ENCODE peak calls at places on chromosomes 5 and 9, in nine cellular contexts. J is psoas muscle; M is IMR-90; Z is CD8-positive, alpha-beta T cell; B is A549; O is progenitor cell of endocrine pancreas; G is transverse colon; W is cardiac fibroblast; R is CD4-positive, alpha-beta T cell. N is an unnamed sample.

GRCh38 chr9:80285325-80285724 is 713.6 kb downstream of the TLE4 start:
- DNase-seq in J (no peak), M (peak), Z (no peak), B (no peak), O (no peak), G (no peak), W (peak), R (no peak), N (no peak)

GRCh38 chr5:59116231-59116900 is 533.5 kb downstream of the RAB3C start:
- DNase-seq in J (no peak), M (peak), Z (no peak), B (no peak), O (no peak), G (no peak), W (peak), R (no peak), N (no peak)

GRCh38 chr5:36683821-36684434 is 77.5 kb downstream of the SLC1A3 start:
- DNase-seq in J (no peak), M (peak), Z (no peak), B (no peak), O (no peak), G (no peak), W (peak), R (no peak), N (peak)

GRCh38 chr9:129486496-129487306 is 134.2 kb downstream of the C9orf50 start:
- DNase-seq in J (peak), M (peak), Z (no peak), B (no peak), O (no peak), G (no peak), W (peak), R (no peak), N (no peak)

GRCh38 chr5:132386644-132387286 is 17.3 kb downstream of the SLC22A5 start:
- DNase-seq in J (peak), M (peak), Z (peak), B (peak), O (peak), G (peak), W (peak), R (peak), N (peak)

GRCh38 chr5:78538240-78538850 is 110.2 kb downstream of the LHFPL2 start:
- DNase-seq in J (no peak), M (no peak), Z (no peak), B (no peak), O (no peak), G (no peak), W (no peak), R (no peak), N (no peak)

GRCh38 chr5:91341159-91341558 is 42.0 kb downstream of the ARRDC3 start:
- DNase-seq in J (no peak), M (no peak), Z (no peak), B (no peak), O (no peak), G (no peak), W (no peak), R (no peak), N (no peak)

GRCh38 chr9:83920469-83920941 is 727 bp downstream of the KIF27 start:
- DNase-seq in J (no peak), M (peak), Z (no peak), B (peak), O (no peak), G (peak), W (peak), R (no peak), N (no peak)

GRCh38 chr9:130915096-130915447 is 18.5 kb upstream of the QRFP start:
- DNase-seq in J (no peak), M (no peak), Z (no peak), B (no peak), O (no peak), G (no peak), W (no peak), R (no peak), N (no peak)

GRCh38 chr5:1731091-1731639 is 68.5 kb downstream of the MRPL36 start:
- DNase-seq in J (no peak), M (no peak), Z (no peak), B (no peak), O (no peak), G (no peak), W (no peak), R (no peak), N (peak)
- TF ChIP-seq CTCF in J (no peak), M (no peak), Z (no peak), B (no peak), O (no peak), G (no peak), W (no peak), R (no peak), N (no peak)

GRCh38 chr5:140242099-140242498 is 60.8 kb downstream of the PFDN1 start:
- DNase-seq in J (no peak), M (no peak), Z (no peak), B (no peak), O (no peak), G (no peak), W (no peak), R (no peak), N (no peak)
- TF ChIP-seq CTCF in J (peak), M (peak), Z (no peak), B (no peak), O (peak), G (no peak), W (peak), R (no peak), N (no peak)

DNA sequence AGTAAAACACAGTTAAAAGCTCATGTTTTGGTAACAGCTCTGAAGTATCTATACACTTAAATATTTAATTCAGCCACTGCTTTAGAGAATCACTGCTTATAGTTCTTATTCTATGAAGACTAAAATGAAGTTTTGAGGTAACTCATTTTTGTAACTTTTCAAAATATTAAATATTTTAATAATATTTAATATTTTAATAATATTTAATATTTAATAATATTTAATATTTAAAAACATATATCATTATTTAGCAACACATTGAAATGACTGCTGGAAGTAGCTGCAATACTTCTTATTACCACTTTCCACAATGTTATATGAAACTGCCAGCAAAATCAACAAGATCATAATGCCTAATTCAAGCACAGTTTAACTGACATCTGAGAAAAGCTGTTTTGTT is 18.7 kb upstream of the GCNT4 start:
- DNase-seq in J (no peak), M (no peak), Z (no peak), B (no peak), O (no peak), G (no peak), W (no peak), R (no peak), N (no peak)
- TF ChIP-seq CTCF in J (no peak), M (no peak), Z (no peak), B (no peak), O (no peak), G (no peak), W (no peak), R (no peak), N (no peak)

GRCh38 chr9:134157378-134157885 is 6.9 kb downstream of the RNU6ATAC start:
- DNase-seq in J (no peak), M (no peak), Z (no peak), B (no peak), O (no peak), G (no peak), W (no peak), R (no peak), N (no peak)

GRCh38 chr9:134156564-134157377 is 7.6 kb downstream of the RNU6ATAC start:
- DNase-seq in J (no peak), M (no peak), Z (no peak), B (no peak), O (no peak), G (no peak), W (no peak), R (no peak), N (no peak)

GRCh38 chr9:134159566-134160245 is 4.7 kb downstream of the RNU6ATAC start:
- DNase-seq in J (no peak), M (no peak), Z (no peak), B (no peak), O (no peak), G (no peak), W (no peak), R (no peak), N (no peak)

GRCh38 chr9:134158753-134159392 is 5.5 kb downstream of the RNU6ATAC start:
- DNase-seq in J (no peak), M (no peak), Z (no peak), B (no peak), O (no peak), G (no peak), W (no peak), R (no peak), N (no peak)

DNA sequence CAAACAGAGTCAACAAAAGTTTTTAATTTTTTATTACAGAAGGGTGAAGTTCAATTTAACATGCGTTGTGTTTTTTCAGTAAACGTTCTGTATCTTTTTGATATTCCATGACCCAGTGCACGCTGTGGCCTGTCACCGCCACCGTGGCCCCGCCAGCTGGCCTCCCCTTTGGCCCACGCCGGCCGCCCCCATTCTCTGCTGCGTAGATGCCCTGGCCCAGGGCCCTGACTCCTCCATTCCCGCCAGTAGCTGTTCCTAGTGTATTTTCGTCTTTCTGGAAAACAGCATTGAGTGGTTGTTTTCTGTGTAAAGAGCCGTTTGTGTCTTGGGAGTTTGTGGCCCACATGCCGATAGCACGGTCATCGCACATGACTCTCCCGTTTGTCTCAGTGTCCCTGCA is 6.1 kb downstream of the RNU6ATAC start:
- DNase-seq in J (no peak), M (no peak), Z (no peak), B (no peak), O (no peak), G (no peak), W (no peak), R (no peak), N (no peak)
- TF ChIP-seq CTCF in J (no peak), M (no peak), Z (no peak), B (no peak), O (no peak), G (no peak), W (no peak), R (no peak), N (no peak)

DNA sequence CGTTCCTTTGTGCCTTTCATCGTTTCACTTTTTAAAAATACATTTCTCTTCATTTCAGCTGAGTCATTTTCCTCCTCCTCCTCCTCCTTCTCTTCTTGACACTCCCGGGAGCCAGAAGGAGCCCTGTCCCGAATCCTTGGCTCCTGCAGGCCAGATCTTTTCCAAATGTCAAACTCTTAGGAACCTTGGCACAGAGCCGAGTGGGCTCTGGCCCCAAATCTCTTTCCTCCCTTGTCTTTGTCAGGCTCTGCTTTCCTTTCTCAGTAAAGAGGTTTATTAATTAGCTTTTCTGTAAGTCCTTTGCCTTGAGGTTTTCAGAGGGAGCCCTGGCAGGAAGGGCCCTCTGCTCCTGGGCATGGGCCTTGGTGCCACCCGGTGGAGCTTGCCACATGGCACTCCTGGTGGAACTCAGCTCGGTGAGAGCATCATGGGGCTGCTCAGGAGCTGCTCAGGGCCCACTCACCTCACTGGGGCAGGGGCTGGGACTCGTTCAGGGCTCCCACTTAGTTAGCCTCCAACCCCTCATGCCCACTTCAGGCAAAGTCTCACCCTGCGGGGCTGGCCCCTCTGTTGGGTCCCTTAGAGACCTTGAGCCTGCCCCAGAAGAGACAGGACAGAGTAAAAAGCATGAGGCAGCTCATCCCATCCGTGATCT is 17.2 kb downstream of the STC2 start:
- DNase-seq in J (peak), M (peak), Z (no peak), B (no peak), O (no peak), G (no peak), W (peak), R (no peak), N (no peak)
- TF ChIP-seq CTCF in J (no peak), M (no peak), Z (no peak), B (no peak), O (no peak), G (no peak), W (no peak), R (no peak), N (no peak)

GRCh38 chr5:166330061-166330460 is 1961.4 kb upstream of the WWC1 start:
- DNase-seq in J (no peak), M (no peak), Z (no peak), B (no peak), O (no peak), G (no peak), W (no peak), R (no peak), N (no peak)
- TF ChIP-seq CTCF in J (no peak), M (no peak), Z (no peak), B (no peak), O (no peak), G (no peak), W (no peak), R (no peak), N (no peak)

DNA sequence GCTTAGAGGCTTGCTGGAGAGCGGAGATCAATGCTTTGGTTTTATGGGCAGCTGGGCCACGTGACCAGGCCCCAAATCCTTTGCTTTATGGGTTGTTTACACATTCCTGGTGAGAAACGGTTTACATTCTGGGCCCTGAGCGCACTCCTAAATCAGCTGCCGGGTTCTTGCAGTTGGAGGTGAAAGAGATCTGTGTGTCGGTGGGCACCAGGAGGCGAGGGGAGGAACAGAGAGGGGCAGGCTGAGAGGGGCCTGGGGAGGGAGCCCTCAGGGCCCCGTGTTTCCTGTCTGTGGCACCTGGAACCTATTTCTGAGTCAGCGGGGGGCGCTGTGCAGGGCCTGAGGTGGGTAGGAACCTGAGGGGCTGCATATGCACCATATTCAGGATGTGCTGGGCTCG is 63.5 kb upstream of the HAND1 start:
- DNase-seq in J (no peak), M (no peak), Z (no peak), B (no peak), O (no peak), G (no peak), W (no peak), R (no peak), N (no peak)
- TF ChIP-seq CTCF in J (peak), M (no peak), Z (no peak), B (no peak), O (no peak), G (peak), W (no peak), R (no peak), N (no peak)

DNA sequence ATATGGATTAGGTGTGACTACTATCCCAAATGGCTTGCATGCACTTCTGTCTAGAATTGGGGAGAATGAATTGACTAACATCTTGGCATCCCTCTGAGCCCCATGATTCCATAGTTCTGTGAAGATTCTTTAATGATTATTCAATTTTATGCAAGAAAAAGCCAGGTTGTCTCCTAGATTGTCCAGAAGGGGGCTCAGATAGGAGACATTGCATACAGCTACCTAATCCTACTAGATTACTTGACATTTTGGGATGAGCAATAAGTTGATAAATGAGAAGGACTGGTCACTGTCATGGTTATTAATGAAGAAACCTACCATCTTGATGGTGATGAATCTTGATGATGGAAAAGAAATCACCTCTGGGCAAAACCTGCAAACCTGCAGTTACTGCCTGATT is 117.0 kb downstream of the CARTPT start:
- DNase-seq in J (no peak), M (peak), Z (no peak), B (peak), O (no peak), G (no peak), W (peak), R (no peak), N (no peak)
- TF ChIP-seq CTCF in J (no peak), M (peak), Z (no peak), B (peak), O (peak), G (no peak), W (peak), R (no peak), N (no peak)

GRCh38 chr5:125673359-125673950 is 749.8 kb upstream of the GRAMD2B start:
- DNase-seq in J (no peak), M (no peak), Z (no peak), B (no peak), O (no peak), G (no peak), W (no peak), R (no peak), N (no peak)
- TF ChIP-seq CTCF in J (no peak), M (no peak), Z (no peak), B (no peak), O (no peak), G (no peak), W (no peak), R (no peak), N (no peak)

DNA sequence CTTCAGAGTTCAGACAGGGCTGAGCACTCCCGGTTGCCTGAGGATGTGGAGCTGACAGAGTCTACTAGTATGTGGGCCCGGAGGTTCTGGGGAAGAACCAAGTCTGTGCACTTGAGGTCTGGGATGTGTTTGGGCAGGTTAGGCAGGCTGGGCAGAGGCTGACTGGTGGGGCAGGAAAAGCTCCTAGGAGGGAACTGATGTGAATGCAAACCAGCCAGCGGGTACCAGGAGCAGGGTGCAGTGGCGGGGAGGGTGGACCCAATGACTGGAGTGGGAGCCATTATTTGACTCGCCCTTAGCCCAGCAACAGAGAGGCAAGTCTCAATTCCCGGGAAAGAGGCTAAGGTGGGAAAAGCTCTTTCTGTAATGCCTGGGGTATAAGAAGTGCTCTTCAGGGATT is 419.9 kb upstream of the DAP start:
- DNase-seq in J (no peak), M (no peak), Z (no peak), B (no peak), O (no peak), G (no peak), W (no peak), R (no peak), N (no peak)
- TF ChIP-seq CTCF in J (no peak), M (no peak), Z (no peak), B (no peak), O (no peak), G (no peak), W (no peak), R (no peak), N (no peak)